ENCODE peak calls at places on chromosomes 5 and 9, in eight cellular contexts. F is NCI-H82; S is hypothalamus; P is ovary; X is amniotic stem cell; R is effector memory CD8-positive, alpha-beta T cell; B is globus pallidus; E is T-helper 9 cell. M is an unnamed sample.

GRCh38 chr5:166178681-166179080 is 2112.8 kb upstream of the WWC1 start:
- DNase-seq in F (no peak), S (no peak), P (no peak), X (no peak), R (no peak), B (peak; percentile 20), E (no peak), M (no peak)

GRCh38 chr5:68066277-68066955 is 149.1 kb upstream of the PIK3R1 start:
- DNase-seq in F (no peak), S (no peak), P (no peak), X (no peak), R (no peak), B (no peak), E (no peak), M (no peak)

GRCh38 chr5:145543968-145544367 is 291.2 kb downstream of the PRELID2 start:
- DNase-seq in F (no peak), S (no peak), P (no peak), X (no peak), R (no peak), B (no peak), E (no peak), M (no peak)

GRCh38 chr9:134407123-134407779 is 81.0 kb downstream of the RXRA start:
- DNase-seq in F (peak; percentile 19), S (peak; percentile 69), P (peak; percentile 86), X (peak; percentile 89), R (peak; percentile 75), B (peak; percentile 90), E (peak; percentile 59), M (peak; percentile 72)

GRCh38 chr9:130770679-130771442 is 64.2 kb upstream of the ABL1 start:
- DNase-seq in F (peak; percentile 74), S (no peak), P (no peak), X (peak; percentile 5), R (no peak), B (peak; percentile 66), E (no peak), M (peak; percentile 22)

GRCh38 chr9:134365791-134366222 is 39.6 kb downstream of the RXRA start:
- DNase-seq in F (peak; percentile 67), S (no peak), P (peak; percentile 75), X (no peak), R (no peak), B (no peak), E (no peak), M (no peak)

GRCh38 chr9:7185612-7186011 is 427.8 kb downstream of the KDM4C start:
- DNase-seq in F (no peak), S (no peak), P (no peak), X (no peak), R (no peak), B (no peak), E (no peak), M (no peak)

GRCh38 chr5:127650022-127650421 is 1.1 kb downstream of the CTXN3 start:
- DNase-seq in F (no peak), S (no peak), P (peak; percentile 50), X (no peak), R (no peak), B (no peak), E (no peak), M (no peak)

GRCh38 chr5:116543501-116543900 is 31.1 kb downstream of the SEMA6A start:
- DNase-seq in F (no peak), S (no peak), P (no peak), X (no peak), R (no peak), B (no peak), E (no peak), M (no peak)

GRCh38 chr5:79508354-79508753 is 5.6 kb downstream of the HOMER1 start:
- DNase-seq in F (peak; percentile 7), S (no peak), P (no peak), X (no peak), R (no peak), B (no peak), E (no peak), M (no peak)

GRCh38 chr9:82404484-82405280 is 416.1 kb downstream of the SPATA31D1 start:
- DNase-seq in F (no peak), S (no peak), P (no peak), X (no peak), R (no peak), B (no peak), E (no peak), M (no peak)

GRCh38 chr5:32710859-32711692 is at the start of gene NPR3:
- DNase-seq in F (no peak), S (no peak), P (peak; percentile 30), X (peak; percentile 30), R (no peak), B (no peak), E (no peak), M (no peak)

GRCh38 chr5:95884021-95884333 is 61.5 kb upstream of the GLRX start:
- DNase-seq in F (no peak), S (no peak), P (no peak), X (no peak), R (no peak), B (no peak), E (no peak), M (no peak)

GRCh38 chr5:175706499-175706898 is 48.6 kb downstream of the HRH2 start:
- DNase-seq in F (no peak), S (no peak), P (no peak), X (no peak), R (no peak), B (no peak), E (no peak), M (no peak)

GRCh38 chr9:34990908-34991832 is 1.6 kb downstream of the DNAJB5 start:
- DNase-seq in F (no peak), S (no peak), P (peak; percentile 38), X (no peak), R (no peak), B (no peak), E (no peak), M (no peak)

GRCh38 chr5:39186289-39186688 is 33.1 kb downstream of the FYB1 start:
- DNase-seq in F (no peak), S (no peak), P (no peak), X (no peak), R (no peak), B (no peak), E (no peak), M (no peak)

GRCh38 chr5:13322769-13323168 is 621.7 kb downstream of the DNAH5 start:
- DNase-seq in F (no peak), S (no peak), P (no peak), X (no peak), R (no peak), B (no peak), E (no peak), M (no peak)

GRCh38 chr9:76818271-76818670 is 54.0 kb downstream of the PCA3 start:
- DNase-seq in F (no peak), S (no peak), P (peak; percentile 77), X (peak; percentile 97), R (no peak), B (peak; percentile 81), E (no peak), M (no peak)